ENCODE peak calls at places on chromosomes 3 and 15, in five cellular contexts. Z, K, V, Y and L are unnamed samples.

GRCh38 chr3:126201168-126201567 is 20.8 kb upstream of the ALDH1L1 start:
- DNase-seq in Z (no peak), K (no peak), V (no peak), Y (no peak), L (no peak)

GRCh38 chr3:18233987-18234716 is 191.0 kb downstream of the SATB1 start:
- DNase-seq in Z (no peak), K (no peak), V (no peak), Y (no peak), L (no peak)

GRCh38 chr3:50010959-50011358 is 71.0 kb downstream of the RBM6 start:
- DNase-seq in Z (no peak), K (no peak), V (no peak), Y (no peak), L (no peak)

GRCh38 chr3:31523543-31523942 is 9.2 kb upstream of the STT3B start:
- DNase-seq in Z (no peak), K (no peak), V (no peak), Y (no peak), L (no peak)

GRCh38 chr15:58369956-58370355 is 61.8 kb upstream of the LIPC start:
- DNase-seq in Z (no peak), K (no peak), V (no peak), Y (no peak), L (no peak)

GRCh38 chr3:57951106-57951882 is 56.9 kb upstream of the FLNB start:
- DNase-seq in Z (peak; percentile 91), K (no peak), V (peak; percentile 49), Y (no peak), L (peak; percentile 39)

GRCh38 chr15:76258460-76258859 is 52.8 kb downstream of the ETFA start:
- DNase-seq in Z (no peak), K (no peak), V (no peak), Y (no peak), L (no peak)

GRCh38 chr3:156795890-156796451 is 30.2 kb upstream of the LEKR1 start:
- DNase-seq in Z (no peak), K (no peak), V (no peak), Y (no peak), L (no peak)

GRCh38 chr3:57815034-57815433 is 58.9 kb downstream of the SLMAP start:
- DNase-seq in Z (no peak), K (no peak), V (no peak), Y (peak; percentile 42), L (no peak)

GRCh38 chr3:35505181-35505580 is 134.1 kb upstream of the ARPP21 start:
- DNase-seq in Z (no peak), K (peak; percentile 77), V (no peak), Y (no peak), L (peak; percentile 73)

GRCh38 chr15:33515121-33515520 is 204.4 kb downstream of the RYR3 start:
- DNase-seq in Z (no peak), K (no peak), V (no peak), Y (no peak), L (no peak)

GRCh38 chr15:77107068-77107467 is 36.2 kb upstream of the TSPAN3 start:
- DNase-seq in Z (peak; percentile 45), K (no peak), V (no peak), Y (no peak), L (no peak)

GRCh38 chr3:171183042-171183441 is 156.5 kb upstream of the SLC2A2 start:
- DNase-seq in Z (no peak), K (no peak), V (no peak), Y (no peak), L (no peak)

GRCh38 chr3:110343376-110343775 is 728.2 kb upstream of the NECTIN3 start:
- DNase-seq in Z (peak; percentile 4), K (no peak), V (no peak), Y (no peak), L (no peak)

GRCh38 chr3:29239377-29239776 is 41.5 kb upstream of the RBMS3 start:
- DNase-seq in Z (no peak), K (no peak), V (no peak), Y (no peak), L (no peak)

GRCh38 chr3:102512734-102513518 is 78.1 kb downstream of the ZPLD1 start:
- DNase-seq in Z (no peak), K (no peak), V (no peak), Y (no peak), L (no peak)

GRCh38 chr3:89628856-89629255 is 521.4 kb downstream of the EPHA3 start:
- DNase-seq in Z (no peak), K (no peak), V (no peak), Y (no peak), L (no peak)

GRCh38 chr15:66617137-66618090 is 51.6 kb upstream of the LCTL start:
- DNase-seq in Z (peak; percentile 78), K (peak; percentile 41), V (no peak), Y (no peak), L (no peak)

GRCh38 chr3:179589143-179589542 is 15.3 kb downstream of the MRPL47 start:
- DNase-seq in Z (no peak), K (no peak), V (no peak), Y (no peak), L (no peak)

GRCh38 chr3:42680256-42680655 is 5.1 kb upstream of the KLHL40 start:
- DNase-seq in Z (no peak), K (no peak), V (no peak), Y (no peak), L (no peak)

GRCh38 chr3:196222876-196223595 is 6.7 kb downstream of the SLC51A start:
- DNase-seq in Z (no peak), K (no peak), V (no peak), Y (no peak), L (no peak)

GRCh38 chr3:52315006-52315405 is 1.1 kb upstream of the DNAH1 start:
- DNase-seq in Z (no peak), K (no peak), V (no peak), Y (no peak), L (no peak)

GRCh38 chr3:37987751-37988179 is 2.8 kb upstream of the VILL start:
- DNase-seq in Z (no peak), K (no peak), V (no peak), Y (no peak), L (no peak)

GRCh38 chr3:79052054-79052681 is 715.6 kb downstream of the ROBO1 start:
- DNase-seq in Z (peak; percentile 1), K (peak; percentile 45), V (no peak), Y (no peak), L (peak; percentile 25)